ENCODE peak calls at places on chromosome X, in six cellular contexts. W is K562, R is HCT116, M is H1, I is GM12878, N is HepG2. J is an unnamed sample.

GRCh38 chrX:52082578-52082977 is 13.6 kb upstream of the MAGED4B start:
- DNase-seq in M (no peak), I (no peak), R (no peak), W (no peak), N (no peak), J (no peak)

GRCh38 chrX:105307762-105308161 is 87.3 kb upstream of the TEX13A start:
- DNase-seq in N (no peak), W (no peak), R (no peak), I (no peak), M (no peak), J (no peak)

GRCh38 chrX:154695913-154696312 is 42.5 kb upstream of the CTAG2 start:
- DNase-seq in M (no peak), I (no peak), W (no peak), R (no peak), N (no peak), J (no peak)

GRCh38 chrX:119757979-119758681 is at the start of gene SOWAHD:
- DNase-seq in R (no peak), I (no peak), N (peak; percentile 50), M (peak; percentile 71), W (peak; percentile 52), J (no peak)

GRCh38 chrX:130799393-130799792 is 103.6 kb downstream of the ENOX2 start:
- DNase-seq in M (no peak), N (no peak), W (no peak), R (no peak), I (no peak), J (no peak)

GRCh38 chrX:86137071-86137470 is 11.2 kb upstream of the DACH2 start:
- DNase-seq in W (no peak), R (no peak), M (no peak), I (no peak), N (no peak), J (no peak)

GRCh38 chrX:80432863-80433262 is 12.6 kb downstream of the TENT5D start:
- DNase-seq in R (no peak), W (no peak), I (no peak), M (no peak), N (no peak), J (no peak)

GRCh38 chrX:74371399-74371798 is 49.9 kb upstream of the SLC16A2 start:
- DNase-seq in M (no peak), R (no peak), W (no peak), I (no peak), N (no peak), J (no peak)

GRCh38 chrX:73943572-73943899 is 360.4 kb upstream of the ZCCHC13 start:
- DNase-seq in N (no peak), R (no peak), I (no peak), W (no peak), M (no peak), J (no peak)

GRCh38 chrX:146831994-146832393 is 17.4 kb upstream of the CXorf51A start:
- DNase-seq in R (no peak), W (no peak), N (no peak), I (no peak), M (no peak), J (no peak)

GRCh38 chrX:7139202-7140081 is 8.1 kb upstream of the STS start:
- DNase-seq in N (no peak), W (no peak), R (no peak), M (no peak), I (no peak), J (no peak)

GRCh38 chrX:43898406-43898805 is 16.2 kb upstream of the MAOB start:
- DNase-seq in R (no peak), W (no peak), M (no peak), N (no peak), I (no peak), J (no peak)

GRCh38 chrX:101417981-101418841 is 10.2 kb downstream of the HNRNPH2 start:
- DNase-seq in M (peak; percentile 72), W (no peak), N (no peak), R (no peak), I (no peak), J (no peak)

GRCh38 chrX:19840899-19841648 is 46.3 kb downstream of the SH3KBP1 start:
- DNase-seq in R (no peak), N (peak; percentile 1), W (no peak), I (peak; percentile 64), M (no peak), J (peak; percentile 69)

GRCh38 chrX:46327229-46328081 is 217.8 kb downstream of the ZNF674 start:
- DNase-seq in I (no peak), M (peak; percentile 56), N (peak; percentile 92), R (peak; percentile 76), W (no peak), J (peak; percentile 87)

GRCh38 chrX:41302293-41302868 is 31.6 kb upstream of the DDX3X start:
- DNase-seq in W (no peak), I (no peak), R (no peak), N (no peak), M (no peak), J (no peak)

GRCh38 chrX:19625612-19626011 is 110.3 kb upstream of the MAP3K15 start:
- DNase-seq in I (no peak), R (no peak), N (no peak), M (no peak), W (no peak), J (no peak)

GRCh38 chrX:97027384-97027922 is 143.7 kb downstream of the RPA4 start:
- DNase-seq in W (no peak), R (no peak), M (peak; percentile 35), I (no peak), N (peak; percentile 0), J (peak; percentile 16)

GRCh38 chrX:73262991-73263390 is 48.3 kb upstream of the NAP1L2 start:
- DNase-seq in M (no peak), N (peak; percentile 7), I (no peak), W (no peak), R (peak; percentile 0), J (peak; percentile 28)

GRCh38 chrX:131607796-131608369 is 64.0 kb downstream of the OR13H1 start:
- DNase-seq in N (no peak), M (no peak), I (no peak), W (no peak), R (no peak), J (no peak)

GRCh38 chrX:22912598-22912997 is 87.2 kb upstream of the DDX53 start:
- DNase-seq in W (no peak), N (no peak), I (no peak), M (no peak), R (no peak), J (no peak)

GRCh38 chrX:63453571-63453970 is 102.4 kb upstream of the SPIN4 start:
- DNase-seq in R (no peak), N (peak; percentile 12), W (no peak), I (no peak), M (no peak), J (no peak)

GRCh38 chrX:56733459-56734046 is 4.5 kb downstream of the NBDY start:
- DNase-seq in R (no peak), N (peak; percentile 17), M (peak; percentile 44), I (no peak), W (peak; percentile 17), J (peak; percentile 20)

GRCh38 chrX:13893826-13894225 is 76.9 kb upstream of the GPM6B start:
- DNase-seq in I (no peak), N (no peak), R (no peak), M (no peak), W (no peak), J (no peak)

GRCh38 chrX:19886888-19887531 is 390 bp downstream of the SH3KBP1 start:
- DNase-seq in M (peak; percentile 46), N (no peak), R (no peak), I (no peak), W (peak; percentile 49), J (no peak)

GRCh38 chrX:129728061-129728460 is 10.7 kb upstream of the XPNPEP2 start:
- DNase-seq in W (no peak), R (no peak), I (no peak), N (no peak), M (no peak), J (no peak)

GRCh38 chrX:41178201-41178600 is 93.0 kb downstream of the USP9X start:
- DNase-seq in M (no peak), N (no peak), R (no peak), I (peak; percentile 54), W (no peak), J (no peak)

GRCh38 chrX:121802881-121803412 is 755.5 kb downstream of the GLUD2 start:
- DNase-seq in N (no peak), M (no peak), I (no peak), W (no peak), R (no peak), J (no peak)

GRCh38 chrX:106716004-106716403 is 10.5 kb upstream of the RNF128 start:
- DNase-seq in N (peak; percentile 89), I (no peak), W (no peak), M (no peak), R (no peak), J (no peak)

GRCh38 chrX:1904663-1905218 is 289.9 kb downstream of the ASMT start:
- DNase-seq in I (no peak), M (no peak), N (no peak), R (no peak), W (no peak), J (no peak)

GRCh38 chrX:1906028-1906427 is 291.2 kb downstream of the ASMT start:
- DNase-seq in N (no peak), I (no peak), W (no peak), M (no peak), R (no peak), J (no peak)

GRCh38 chrX:1903380-1903935 is 288.6 kb downstream of the ASMT start:
- DNase-seq in W (no peak), M (no peak), I (no peak), N (peak; percentile 70), R (peak; percentile 63), J (no peak)

GRCh38 chrX:1899841-1900240 is 285.0 kb downstream of the ASMT start:
- DNase-seq in I (no peak), M (no peak), R (no peak), N (no peak), W (no peak), J (peak; percentile 30)

GRCh38 chrX:1902901-1903379 is 288.1 kb downstream of the ASMT start:
- DNase-seq in N (no peak), M (no peak), R (no peak), I (no peak), W (no peak), J (no peak)
- H3K4me3 ChIP-seq in N (no peak overlapping the region), M (no peak overlapping the region), R (no peak overlapping the region), I (no peak overlapping the region), W (no peak overlapping the region), J (no peak overlapping the region)

GRCh38 chrX:148872153-148872540 is 371.7 kb downstream of the AFF2 start:
- DNase-seq in M (no peak), N (no peak), R (no peak), W (no peak), I (no peak), J (no peak)
- TF ChIP-seq ZNF274 in M (no peak), N (no peak), R (no peak), W (no peak), I (no peak), J (no peak)

GRCh38 chrX:87728459-87728858 is 210.9 kb downstream of the KLHL4 start:
- DNase-seq in M (no peak), R (no peak), I (no peak), N (no peak), W (peak; percentile 2), J (no peak)
- H3K4me3 ChIP-seq in M (no peak overlapping the region), R (no peak overlapping the region), I (no peak overlapping the region), N (no peak overlapping the region), W (peak overlapping the region; percentile 37), J (no peak overlapping the region)

DNA sequence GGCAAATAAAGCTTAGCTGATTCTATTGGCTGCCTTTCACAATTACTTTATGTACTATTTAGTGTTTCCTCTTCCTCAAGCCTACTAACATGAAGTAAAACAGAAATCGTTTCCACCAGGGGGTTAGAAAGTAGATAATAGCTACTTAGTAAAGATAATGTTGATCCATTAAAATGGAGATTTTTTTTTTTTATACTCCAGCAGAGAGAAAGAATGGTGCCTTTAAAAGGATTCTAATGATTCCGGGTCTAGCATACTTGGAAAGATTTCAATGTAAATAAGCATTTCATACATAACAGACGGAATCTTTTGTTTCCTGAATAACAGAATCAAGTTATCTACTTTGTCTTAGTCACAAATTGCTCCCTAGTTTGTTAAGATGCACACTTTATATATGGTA is 37.1 kb downstream of the GK start:
- DNase-seq in N (no peak), I (no peak), W (no peak), M (no peak), R (no peak), J (no peak)
- TF ChIP-seq ZNF274 in N (no peak), I (no peak), W (no peak), M (no peak), R (no peak), J (no peak)

J was measured in NT2/D1.